ENCODE peak calls at places on chromosomes 4 and X, in four cellular contexts. C is HCT116, K is mammary epithelial cell, I is K562. U is an unnamed sample.

GRCh38 chrX:87679849-87680248 is 162.2 kb downstream of the KLHL4 start:
- DNase-seq in C (no peak), K (no peak), I (no peak), U (no peak)

GRCh38 chr4:122914292-122914904 is 8.0 kb downstream of the NUDT6 start:
- DNase-seq in C (no peak), K (peak), I (peak), U (no peak)

GRCh38 chrX:323721-324628 is 5.4 kb upstream of the GTPBP6 start:
- DNase-seq in C (peak), K (peak), I (peak), U (no peak)

GRCh38 chr4:183876268-183876934 is 28.7 kb upstream of the STOX2 start:
- DNase-seq in C (no peak), K (peak), I (no peak), U (no peak)

GRCh38 chrX:10525381-10525780 is 95.0 kb downstream of the MID1 start:
- DNase-seq in C (no peak), K (no peak), I (no peak), U (no peak)

GRCh38 chr4:137641554-137641953 is 109.3 kb upstream of the PCDH18 start:
- DNase-seq in C (no peak), K (no peak), I (no peak), U (no peak)

GRCh38 chr4:14977836-14978235 is 24.4 kb upstream of the CPEB2 start:
- DNase-seq in C (no peak), K (no peak), I (no peak), U (no peak)

GRCh38 chr4:131632877-131633276 is 1516.2 kb upstream of the PCDH10 start:
- DNase-seq in C (no peak), K (no peak), I (no peak), U (no peak)

GRCh38 chrX:7876957-7877356 is 34.0 kb downstream of the VCX start:
- DNase-seq in C (no peak), K (no peak), I (peak), U (no peak)

GRCh38 chrX:85964744-85965143 is 82.6 kb downstream of the CHM start:
- DNase-seq in C (no peak), K (no peak), I (no peak), U (no peak)

GRCh38 chr4:162456106-162456505 is 292.3 kb upstream of the FSTL5 start:
- DNase-seq in C (no peak), K (peak), I (no peak), U (no peak)

GRCh38 chrX:134570899-134571298 is 87.4 kb downstream of the PLAC1 start:
- DNase-seq in C (no peak), K (no peak), I (no peak), U (no peak)

GRCh38 chrX:109472939-109473713 is 8.8 kb downstream of the GUCY2F start:
- DNase-seq in C (peak), K (peak), I (peak), U (no peak)

DNA sequence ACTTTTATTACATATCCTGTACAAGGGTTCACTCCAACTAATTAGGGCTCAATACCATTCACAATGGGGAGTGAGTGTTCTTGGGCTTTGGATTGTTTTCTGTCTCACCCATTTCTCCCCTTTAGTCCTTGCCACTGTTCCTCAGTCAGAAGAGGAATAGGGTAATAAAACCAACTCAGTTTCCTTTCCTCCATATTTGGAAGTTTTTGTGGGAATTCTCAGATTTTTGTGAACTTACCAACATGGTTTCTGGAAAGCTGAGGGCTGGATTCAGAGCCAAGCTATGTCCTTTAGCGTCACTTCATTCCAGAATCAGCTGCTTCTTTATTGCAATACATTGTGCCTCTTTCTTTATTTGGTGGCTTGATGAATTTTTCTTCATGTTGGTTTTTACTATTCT is 43.0 kb upstream of the BMPR1B start:
- DNase-seq in C (no peak), K (no peak), I (no peak), U (no peak)
- H3K9ac ChIP-seq in C (no peak), K (no peak), I (no peak), U (no peak)

DNA sequence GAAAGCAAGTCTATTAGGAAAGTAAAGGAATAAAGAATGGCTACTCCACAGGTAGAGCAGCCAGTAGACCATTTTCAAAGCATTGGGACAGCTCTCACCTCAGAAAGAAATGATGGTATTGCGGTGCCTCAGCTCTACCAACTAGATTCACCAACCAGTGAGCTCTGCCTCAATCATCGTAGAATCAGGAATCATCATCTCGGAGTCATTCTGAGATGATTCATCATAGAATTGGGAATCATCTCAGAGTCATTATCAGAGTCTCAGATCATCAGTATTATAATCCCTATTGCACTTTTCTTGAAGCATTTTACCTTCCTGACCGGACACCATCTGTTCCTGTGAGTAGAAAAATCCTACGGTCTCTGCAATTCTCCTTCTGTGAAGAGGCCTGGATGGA is 17.5 kb upstream of the SAT1 start:
- DNase-seq in C (no peak), K (peak), I (no peak), U (no peak)
- H3K27ac ChIP-seq in C (no peak), K (no peak), I (no peak), U (no peak)

DNA sequence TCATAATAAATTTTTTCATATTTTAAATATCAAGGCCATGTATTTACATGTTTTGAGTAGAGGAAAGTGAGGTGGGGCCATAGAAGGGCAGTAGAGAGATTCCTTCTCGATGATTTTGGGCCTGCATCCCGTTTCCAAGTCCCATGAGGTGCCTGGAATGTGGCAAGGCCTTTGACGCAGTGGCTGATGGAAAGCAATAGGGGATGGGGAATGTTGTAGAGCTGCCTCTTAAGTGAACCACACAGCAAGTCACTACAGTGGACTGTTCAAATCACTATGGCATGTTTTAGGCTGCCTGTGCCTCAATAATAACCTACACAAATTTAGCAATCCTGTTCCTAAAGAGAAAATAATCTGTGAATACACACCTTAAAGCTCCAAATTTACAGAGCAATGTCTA is 48.3 kb downstream of the ANXA5 start:
- DNase-seq in C (no peak), K (no peak), I (no peak), U (no peak)
- H3K9ac ChIP-seq in C (no peak), K (no peak), I (no peak), U (no peak)

GRCh38 chrX:45801554-45801953 is 600.9 kb upstream of the DIPK2B start:
- DNase-seq in C (no peak), K (peak), I (peak), U (no peak)
- H3K27ac ChIP-seq in C (peak), K (peak), I (no peak), U (no peak)

GRCh38 chr4:38869511-38869910 is 1.9 kb downstream of the FAM114A1 start:
- DNase-seq in C (no peak), K (no peak), I (no peak), U (no peak)

GRCh38 chr4:38865445-38865844 is 2.2 kb upstream of the FAM114A1 start:
- DNase-seq in C (no peak), K (no peak), I (no peak), U (peak)

GRCh38 chr4:38868055-38868965 is 704 bp downstream of the FAM114A1 start:
- DNase-seq in C (no peak), K (peak), I (no peak), U (peak)

GRCh38 chr4:38866973-38867477 is 581 bp upstream of the FAM114A1 start:
- DNase-seq in C (no peak), K (no peak), I (no peak), U (no peak)

DNA sequence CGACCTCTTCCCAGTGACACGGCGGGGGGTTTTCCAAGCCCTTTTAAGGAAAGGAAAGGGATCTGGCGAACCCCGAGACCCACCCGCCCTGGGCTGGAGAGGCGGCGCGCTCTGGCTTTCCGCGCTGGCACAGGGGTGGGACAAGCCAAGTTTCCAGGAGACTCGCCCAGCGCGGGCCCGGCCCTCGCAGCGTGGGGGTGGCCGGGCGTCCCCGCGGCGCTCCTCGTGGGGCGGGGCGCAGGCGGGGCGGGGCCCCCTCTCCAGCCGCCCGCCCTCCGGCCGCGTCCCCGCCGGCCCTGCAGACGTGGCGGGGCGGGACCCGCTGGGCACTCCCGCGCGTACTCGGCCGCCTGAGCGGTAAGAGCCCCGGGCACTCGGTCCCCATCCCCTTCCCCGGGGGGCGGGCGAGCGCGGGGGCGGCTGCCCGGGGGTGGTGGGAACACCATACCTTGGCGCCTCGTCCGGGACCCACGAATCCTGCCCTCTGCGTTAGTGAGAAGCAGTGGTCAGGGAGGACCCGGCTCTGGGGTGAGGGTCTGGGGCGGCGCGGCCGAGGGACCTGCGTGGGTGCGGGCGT is at the start of gene FAM114A1:
- DNase-seq in C (no peak), K (peak), I (peak), U (peak)
- H3K9ac ChIP-seq in C (peak), K (peak), I (peak), U (peak)

DNA sequence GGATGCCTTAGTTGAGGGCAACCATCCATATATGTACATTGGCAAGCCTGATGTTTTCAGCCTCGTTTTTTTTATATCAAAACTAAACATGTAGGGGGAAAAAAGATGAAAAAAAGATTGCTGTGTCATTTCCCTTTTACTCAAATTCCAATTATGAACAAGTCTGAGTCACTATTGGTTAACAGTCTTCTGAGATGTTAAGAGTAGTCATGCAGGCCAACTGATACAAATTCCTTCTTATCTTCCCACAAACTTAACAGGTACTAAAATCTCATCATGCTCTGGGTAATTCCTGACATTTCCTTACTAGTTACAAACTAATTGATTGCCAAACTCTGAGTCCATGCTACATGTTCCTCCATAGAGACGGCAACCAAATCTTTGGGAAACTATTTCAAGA is 222.1 kb downstream of the FRMPD4 start:
- DNase-seq in C (no peak), K (peak), I (no peak), U (no peak)
- H3K27ac ChIP-seq in C (no peak), K (peak), I (no peak), U (no peak)

DNA sequence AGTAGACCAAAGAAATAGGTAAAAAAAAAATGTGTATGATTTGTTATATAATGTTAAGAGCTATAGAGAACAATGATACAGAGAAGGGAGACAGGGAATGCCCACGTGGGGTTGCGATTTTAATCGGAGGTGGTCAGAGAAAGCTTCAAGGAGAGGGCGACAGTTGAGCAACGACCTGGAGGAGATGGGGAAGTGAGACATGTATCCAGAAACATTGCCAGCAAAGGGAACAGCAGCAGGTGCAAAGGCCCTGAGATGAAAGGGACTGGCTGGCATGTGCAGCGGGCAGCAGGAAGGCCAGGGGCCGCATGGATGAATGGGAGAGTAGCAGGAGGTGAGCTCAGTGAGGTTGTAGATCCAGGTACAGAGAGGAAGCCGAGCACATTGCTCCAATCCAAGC is 32.9 kb downstream of the NIPAL1 start:
- DNase-seq in C (no peak), K (no peak), I (no peak), U (no peak)
- H3K9ac ChIP-seq in C (no peak), K (no peak), I (no peak), U (no peak)

GRCh38 chr4:155967098-155967497 is 13.4 kb upstream of the CTSO start:
- DNase-seq in C (no peak), K (no peak), I (no peak), U (no peak)
- H3K27ac ChIP-seq in C (no peak), K (no peak), I (no peak), U (no peak)

GRCh38 chr4:2256781-2257191 is 5.1 kb downstream of the MXD4 start:
- DNase-seq in C (no peak), K (no peak), I (no peak), U (peak)

GRCh38 chr4:2257361-2258001 is 4.4 kb downstream of the MXD4 start:
- DNase-seq in C (no peak), K (no peak), I (no peak), U (peak)

GRCh38 chr4:2259541-2260267 is 2.2 kb downstream of the MXD4 start:
- DNase-seq in C (no peak), K (no peak), I (no peak), U (no peak)

GRCh38 chr4:2259036-2259540 is 2.8 kb downstream of the MXD4 start:
- DNase-seq in C (no peak), K (no peak), I (no peak), U (peak)

DNA sequence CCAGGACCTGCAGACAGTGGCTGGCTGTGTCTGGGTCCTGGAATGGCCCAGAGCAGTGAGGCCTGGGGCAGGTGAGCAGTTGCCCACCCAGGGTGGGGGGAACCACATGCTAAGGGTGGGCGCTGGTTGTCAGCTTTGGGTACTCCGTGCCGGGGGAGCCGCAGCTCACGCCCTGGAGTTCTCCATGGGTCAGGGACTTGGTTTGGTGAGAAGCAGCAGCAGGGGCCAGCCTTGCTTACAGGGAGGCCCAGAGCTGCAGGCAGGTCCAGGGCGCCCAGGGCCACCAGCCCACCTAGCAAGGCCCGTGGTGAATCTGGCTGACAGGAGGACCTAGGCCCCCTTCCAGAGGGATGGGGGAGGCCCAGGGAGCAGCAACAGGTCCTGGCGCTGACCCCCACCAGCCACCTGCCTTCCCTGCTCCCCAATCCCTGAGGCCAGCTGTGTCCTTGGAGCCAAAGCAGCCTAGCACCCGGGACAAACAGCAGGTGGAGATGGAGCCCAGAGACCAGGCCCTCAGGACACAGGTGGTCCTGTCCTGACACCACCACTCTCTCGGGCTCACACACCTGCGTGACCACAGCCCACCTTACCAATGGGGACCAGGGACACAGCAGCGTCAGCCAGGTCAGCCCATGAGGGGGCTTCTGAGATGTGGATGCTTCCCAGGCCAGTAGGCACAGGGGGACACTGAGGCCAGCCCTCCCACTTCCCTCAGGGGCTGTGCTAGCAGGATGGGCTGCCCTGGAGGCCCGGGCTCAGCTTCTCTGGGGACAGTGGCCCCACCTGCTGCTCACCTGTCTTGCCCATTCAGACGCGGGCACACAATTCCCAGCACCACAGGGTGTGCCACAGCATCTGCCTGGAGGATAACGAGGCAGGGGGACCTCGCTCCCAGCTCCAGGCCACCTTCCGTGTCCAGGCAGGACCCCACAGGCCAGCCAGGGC is 3.5 kb downstream of the MXD4 start:
- DNase-seq in C (no peak), K (no peak), I (no peak), U (peak)
- H3K9ac ChIP-seq in C (no peak), K (no peak), I (peak), U (peak)